ENCODE peak calls at places on chromosome 15, in five cellular contexts. E is HCT116, O is HepG2, N is GM12878, B is K562. R is an unnamed sample.

GRCh38 chr15:99717129-99718024 is 15.9 kb downstream of the LYSMD4 start:
- DNase-seq in E (no peak), O (no peak), N (no peak), B (no peak), R (no peak)

GRCh38 chr15:62075595-62076279 is 9.0 kb downstream of the C2CD4A start:
- DNase-seq in E (no peak), O (no peak), N (no peak), B (no peak), R (peak)

GRCh38 chr15:57384024-57384423 is 7.7 kb downstream of the CGNL1 start:
- DNase-seq in E (no peak), O (no peak), N (no peak), B (no peak), R (no peak)

GRCh38 chr15:29792426-29793159 is 29.7 kb downstream of the TJP1 start:
- DNase-seq in E (no peak), O (no peak), N (no peak), B (no peak), R (no peak)

GRCh38 chr15:29220852-29221251 is 48.8 kb downstream of the NSMCE3 start:
- DNase-seq in E (no peak), O (no peak), N (no peak), B (no peak), R (no peak)

GRCh38 chr15:58856090-58856489 is 77.4 kb downstream of the SLTM start:
- DNase-seq in E (no peak), O (no peak), N (no peak), B (no peak), R (no peak)

GRCh38 chr15:63999177-63999576 is 47.1 kb downstream of the DAPK2 start:
- DNase-seq in E (no peak), O (no peak), N (no peak), B (no peak), R (no peak)

GRCh38 chr15:29677450-29677849 is 144.8 kb downstream of the TJP1 start:
- DNase-seq in E (no peak), O (no peak), N (no peak), B (no peak), R (no peak)

GRCh38 chr15:45790325-45790943 is 155.6 kb downstream of the SQOR start:
- DNase-seq in E (peak), O (peak), N (no peak), B (peak), R (peak)

GRCh38 chr15:80055933-80056332 is 3.5 kb upstream of the ZFAND6 start:
- DNase-seq in E (no peak), O (no peak), N (peak), B (no peak), R (no peak)

GRCh38 chr15:76368135-76368588 is 31.6 kb downstream of the ISL2 start:
- DNase-seq in E (no peak), O (no peak), N (no peak), B (no peak), R (no peak)

GRCh38 chr15:70569718-70570231 is 193.6 kb downstream of the UACA start:
- DNase-seq in E (peak), O (peak), N (no peak), B (no peak), R (no peak)

GRCh38 chr15:56496635-56497034 is 31.7 kb upstream of the MNS1 start:
- DNase-seq in E (peak), O (peak), N (peak), B (peak), R (peak)

GRCh38 chr15:70826634-70827033 is 27.3 kb downstream of the LARP6 start:
- DNase-seq in E (peak), O (peak), N (no peak), B (no peak), R (no peak)

GRCh38 chr15:25435474-25436243 is 3.2 kb downstream of the UBE3A start:
- DNase-seq in E (no peak), O (no peak), N (no peak), B (no peak), R (no peak)

GRCh38 chr15:98657721-98658120 is 9.4 kb downstream of the IGF1R start:
- DNase-seq in E (no peak), O (no peak), N (no peak), B (no peak), R (no peak)

GRCh38 chr15:35499723-35500122 is 46.2 kb downstream of the DPH6 start:
- DNase-seq in E (no peak), O (no peak), N (no peak), B (no peak), R (no peak)

GRCh38 chr15:40323953-40324937 is 753 bp downstream of the INAFM2 start:
- DNase-seq in E (no peak), O (no peak), N (no peak), B (peak), R (no peak)

GRCh38 chr15:69074011-69074842 is 59.7 kb downstream of the NOX5 start:
- DNase-seq in E (no peak), O (peak), N (no peak), B (no peak), R (peak)

GRCh38 chr15:92979011-92979701 is 79.0 kb downstream of the CHD2 start:
- DNase-seq in E (no peak), O (no peak), N (peak), B (no peak), R (no peak)

GRCh38 chr15:27869697-27870281 is 229.3 kb downstream of the OCA2 start:
- DNase-seq in E (no peak), O (no peak), N (no peak), B (no peak), R (no peak)
- TF ChIP-seq JUND in E (no peak), O (no peak), N (no peak), B (no peak), R (no peak)

GRCh38 chr15:67023517-67024321 is 41.7 kb upstream of the SMAD3 start:
- DNase-seq in E (no peak), O (no peak), N (no peak), B (no peak), R (no peak)

GRCh38 chr15:67024322-67024997 is 40.9 kb upstream of the SMAD3 start:
- DNase-seq in E (peak), O (peak), N (peak), B (peak), R (no peak)

GRCh38 chr15:67024998-67025368 is 40.4 kb upstream of the SMAD3 start:
- DNase-seq in E (no peak), O (no peak), N (no peak), B (no peak), R (no peak)

GRCh38 chr15:67026171-67026967 is 39.0 kb upstream of the SMAD3 start:
- DNase-seq in E (no peak), O (no peak), N (no peak), B (no peak), R (no peak)

GRCh38 chr15:67025719-67026118 is 39.7 kb upstream of the SMAD3 start:
- DNase-seq in E (no peak), O (no peak), N (no peak), B (no peak), R (no peak)
- TF ChIP-seq JUND in E (no peak), O (no peak), N (no peak), B (peak), R (no peak)

DNA sequence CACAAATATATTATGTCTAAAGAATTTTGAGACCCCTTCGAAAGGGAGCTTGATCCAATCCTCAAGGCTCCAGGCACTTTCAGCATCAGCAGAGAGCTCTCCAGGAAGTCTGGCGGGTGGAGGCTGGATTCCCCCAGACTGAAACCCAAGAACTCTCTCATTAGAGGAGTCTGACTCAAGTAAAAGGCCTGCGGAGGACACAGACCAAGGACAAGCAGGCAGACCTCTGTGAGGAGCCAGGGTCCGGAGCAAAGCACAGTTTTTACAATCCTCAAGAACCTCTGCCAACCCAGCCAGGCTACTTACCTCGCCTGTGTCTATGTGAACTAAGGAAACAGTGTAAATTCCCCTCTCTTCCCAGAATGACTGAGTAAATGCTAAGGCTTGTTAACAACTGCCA is 86.2 kb downstream of the FBN1 start:
- DNase-seq in E (no peak), O (no peak), N (no peak), B (no peak), R (no peak)
- TF ChIP-seq JUND in E (no peak), O (no peak), N (no peak), B (no peak), R (no peak)

DNA sequence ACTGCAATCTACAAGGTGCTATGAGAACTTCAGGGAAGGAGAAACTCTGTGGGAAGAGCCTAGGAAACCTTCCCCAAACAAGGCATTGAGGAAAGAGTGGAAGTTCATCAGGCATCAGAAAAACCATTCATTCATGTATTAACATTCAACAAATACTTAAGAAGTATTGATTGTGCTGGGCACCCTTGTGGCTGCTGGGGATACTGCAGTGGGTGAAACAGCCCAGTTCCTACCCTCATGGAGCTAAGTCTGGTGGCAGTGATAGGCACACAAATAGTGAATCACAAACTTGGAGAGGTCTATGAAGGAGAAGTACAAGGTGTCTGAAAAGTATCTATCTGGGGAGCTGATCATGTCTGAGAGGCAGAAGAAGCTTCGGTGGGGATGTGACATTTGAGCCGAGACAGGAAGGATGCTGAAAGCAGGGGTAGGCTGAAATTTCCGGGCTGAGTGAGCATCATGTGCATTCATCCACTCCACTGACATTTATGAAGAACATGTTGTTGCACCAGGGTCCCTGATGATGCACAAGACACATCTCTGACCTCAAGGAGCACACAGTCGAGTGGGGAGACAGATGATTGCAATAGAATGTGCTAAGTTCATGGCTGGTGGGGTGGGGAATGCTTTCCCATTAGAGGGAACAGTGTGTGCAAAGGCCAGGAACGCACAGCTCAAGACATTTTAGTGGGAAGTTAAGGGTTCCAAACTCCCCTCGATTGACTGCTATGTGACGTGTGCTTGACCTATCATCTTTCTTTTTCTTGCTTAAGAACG is 309.0 kb upstream of the ICE2 start:
- DNase-seq in E (no peak), O (no peak), N (no peak), B (peak), R (no peak)
- TF ChIP-seq JUND in E (no peak), O (no peak), N (no peak), B (no peak), R (no peak)

GRCh38 chr15:67074886-67075229 is 9.5 kb downstream of the SMAD3 start:
- DNase-seq in E (no peak), O (no peak), N (no peak), B (no peak), R (no peak)
- TF ChIP-seq JUND in E (no peak), O (no peak), N (no peak), B (no peak), R (no peak)

DNA sequence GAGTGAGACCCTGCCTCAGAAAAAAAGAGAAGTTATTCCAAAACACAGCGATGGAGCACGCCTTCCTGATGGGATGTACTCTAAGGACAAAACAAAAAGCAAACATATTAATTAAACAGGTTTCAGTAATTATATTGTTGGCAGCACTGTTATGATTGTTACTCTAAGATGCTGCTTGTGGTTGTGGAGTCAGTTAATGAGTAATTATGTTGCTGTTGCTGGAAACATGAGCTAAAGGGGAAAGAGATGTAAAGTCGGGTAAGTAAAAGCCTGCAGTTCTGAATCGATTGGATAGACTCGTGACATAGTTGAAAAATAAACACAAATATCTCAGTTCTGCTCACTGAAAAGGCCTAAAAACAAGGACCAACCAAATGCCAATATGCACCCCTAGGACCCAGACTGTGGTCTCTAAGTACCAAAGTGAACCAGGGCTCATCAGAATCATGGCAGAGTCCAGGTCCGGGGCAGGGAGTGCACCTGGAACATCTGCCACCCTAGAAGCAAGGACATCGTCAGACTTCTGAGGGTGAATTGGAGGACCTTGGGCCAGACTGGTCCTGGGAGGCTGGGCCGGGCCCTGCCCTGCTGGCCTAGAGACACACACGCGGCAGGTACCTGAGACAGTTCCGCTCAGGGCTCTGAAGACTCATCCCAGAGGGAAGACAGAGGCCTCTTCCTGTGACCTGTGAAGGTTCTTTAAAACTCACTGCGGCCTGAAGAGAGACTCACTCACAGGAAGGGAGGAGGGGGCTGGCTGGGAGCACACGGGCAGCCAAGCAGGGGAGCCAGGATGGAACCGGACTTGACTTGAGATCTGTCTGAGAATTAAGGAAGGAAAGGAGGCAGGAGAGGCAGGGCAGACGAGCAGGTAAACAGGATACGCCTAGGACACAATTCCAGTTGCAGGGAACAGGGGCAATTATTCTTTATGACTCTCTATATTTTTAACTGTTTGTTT is 140.5 kb downstream of the LRRK1 start:
- DNase-seq in E (no peak), O (no peak), N (no peak), B (no peak), R (no peak)
- TF ChIP-seq JUND in E (no peak), O (no peak), N (no peak), B (no peak), R (no peak)

R was measured in T47D.